ENCODE peak calls at places on chromosomes 4 and X, in seven cellular contexts. One of them, this sample, is unnamed.

GRCh38 chr4:3856604-3857204 is 90.5 kb downstream of the ADRA2C start:
- DNase-seq in SK-N-SH: no peak
- DNase-seq in HCT116: no peak
- DNase-seq in HepG2: no peak
- DNase-seq in H1: no peak
- DNase-seq in K562: no peak
- DNase-seq in GM12878: no peak
- DNase-seq in this sample: no peak

GRCh38 chr4:121642292-121642691 is 54.5 kb downstream of the ANXA5 start:
- DNase-seq in SK-N-SH: no peak
- DNase-seq in HCT116: no peak
- DNase-seq in HepG2: no peak
- DNase-seq in H1: no peak
- DNase-seq in K562: no peak
- DNase-seq in GM12878: no peak
- DNase-seq in this sample: no peak

GRCh38 chr4:121233982-121234381 is 69.9 kb upstream of the TNIP3 start:
- DNase-seq in SK-N-SH: no peak
- DNase-seq in HCT116: no peak
- DNase-seq in HepG2: no peak
- DNase-seq in H1: no peak
- DNase-seq in K562: no peak
- DNase-seq in GM12878: no peak
- DNase-seq in this sample: no peak

GRCh38 chr4:108365551-108365950 is 196.8 kb upstream of the LEF1 start:
- DNase-seq in SK-N-SH: no peak
- DNase-seq in HCT116: no peak
- DNase-seq in HepG2: no peak
- DNase-seq in H1: no peak
- DNase-seq in K562: peak
- DNase-seq in GM12878: no peak
- DNase-seq in this sample: no peak

GRCh38 chr4:99134586-99134985 is 9.5 kb downstream of the ADH4 start:
- DNase-seq in SK-N-SH: no peak
- DNase-seq in HCT116: no peak
- DNase-seq in HepG2: no peak
- DNase-seq in H1: no peak
- DNase-seq in K562: no peak
- DNase-seq in GM12878: no peak
- DNase-seq in this sample: no peak

GRCh38 chrX:7147431-7147977 is at the start of gene STS:
- DNase-seq in SK-N-SH: peak
- DNase-seq in HCT116: no peak
- DNase-seq in HepG2: no peak
- DNase-seq in H1: peak
- DNase-seq in K562: peak
- DNase-seq in GM12878: no peak
- DNase-seq in this sample: no peak

GRCh38 chr4:80361329-80361900 is 25.9 kb downstream of the CFAP299 start:
- DNase-seq in SK-N-SH: peak
- DNase-seq in HCT116: peak
- DNase-seq in HepG2: peak
- DNase-seq in H1: no peak
- DNase-seq in K562: peak
- DNase-seq in GM12878: no peak
- DNase-seq in this sample: no peak

GRCh38 chr4:40349561-40350198 is 14.5 kb downstream of the CHRNA9 start:
- DNase-seq in SK-N-SH: no peak
- DNase-seq in HCT116: no peak
- DNase-seq in HepG2: no peak
- DNase-seq in H1: no peak
- DNase-seq in K562: no peak
- DNase-seq in GM12878: no peak
- DNase-seq in this sample: no peak

GRCh38 chrX:26871967-26872366 is 591.2 kb downstream of the PPP4R3C start:
- DNase-seq in SK-N-SH: no peak
- DNase-seq in HCT116: no peak
- DNase-seq in HepG2: no peak
- DNase-seq in H1: no peak
- DNase-seq in K562: no peak
- DNase-seq in GM12878: no peak
- DNase-seq in this sample: no peak

GRCh38 chrX:43880439-43880838 is 1.8 kb downstream of the MAOB start:
- DNase-seq in SK-N-SH: no peak
- DNase-seq in HCT116: peak
- DNase-seq in HepG2: no peak
- DNase-seq in H1: no peak
- DNase-seq in K562: no peak
- DNase-seq in GM12878: no peak
- DNase-seq in this sample: no peak

GRCh38 chr4:110175634-110176033 is 22.8 kb downstream of the ELOVL6 start:
- DNase-seq in SK-N-SH: no peak
- DNase-seq in HCT116: no peak
- DNase-seq in HepG2: no peak
- DNase-seq in H1: no peak
- DNase-seq in K562: no peak
- DNase-seq in GM12878: no peak
- DNase-seq in this sample: no peak

GRCh38 chr4:109440948-109441347 is 7.3 kb downstream of the SEC24B start:
- DNase-seq in SK-N-SH: no peak
- DNase-seq in HCT116: no peak
- DNase-seq in HepG2: no peak
- DNase-seq in H1: no peak
- DNase-seq in K562: no peak
- DNase-seq in GM12878: no peak
- DNase-seq in this sample: no peak

GRCh38 chr4:121370729-121371325 is 10.0 kb downstream of the QRFPR start:
- DNase-seq in SK-N-SH: peak
- DNase-seq in HCT116: peak
- DNase-seq in HepG2: peak
- DNase-seq in H1: no peak
- DNase-seq in K562: peak
- DNase-seq in GM12878: no peak
- DNase-seq in this sample: peak

GRCh38 chr4:166886708-166887107 is 347.6 kb downstream of the SPOCK3 start:
- DNase-seq in SK-N-SH: no peak
- DNase-seq in HCT116: no peak
- DNase-seq in HepG2: no peak
- DNase-seq in H1: no peak
- DNase-seq in K562: no peak
- DNase-seq in GM12878: no peak
- DNase-seq in this sample: no peak

GRCh38 chrX:81377329-81377728 is 175.4 kb downstream of the SH3BGRL start:
- DNase-seq in SK-N-SH: peak
- DNase-seq in HCT116: no peak
- DNase-seq in HepG2: peak
- DNase-seq in H1: no peak
- DNase-seq in K562: peak
- DNase-seq in GM12878: no peak
- DNase-seq in this sample: peak

GRCh38 chr4:107740950-107741701 is 21.1 kb upstream of the PAPSS1 start:
- DNase-seq in SK-N-SH: no peak
- DNase-seq in HCT116: no peak
- DNase-seq in HepG2: no peak
- DNase-seq in H1: no peak
- DNase-seq in K562: no peak
- DNase-seq in GM12878: no peak
- DNase-seq in this sample: no peak

GRCh38 chr4:6280365-6280996 is 10.8 kb downstream of the WFS1 start:
- DNase-seq in SK-N-SH: no peak
- DNase-seq in HCT116: no peak
- DNase-seq in HepG2: no peak
- DNase-seq in H1: no peak
- DNase-seq in K562: no peak
- DNase-seq in GM12878: no peak
- DNase-seq in this sample: no peak

GRCh38 chr4:187366530-187367279 is 628.9 kb upstream of the ZFP42 start:
- DNase-seq in SK-N-SH: no peak
- DNase-seq in HCT116: no peak
- DNase-seq in HepG2: peak
- DNase-seq in H1: no peak
- DNase-seq in K562: no peak
- DNase-seq in GM12878: no peak
- DNase-seq in this sample: no peak

DNA sequence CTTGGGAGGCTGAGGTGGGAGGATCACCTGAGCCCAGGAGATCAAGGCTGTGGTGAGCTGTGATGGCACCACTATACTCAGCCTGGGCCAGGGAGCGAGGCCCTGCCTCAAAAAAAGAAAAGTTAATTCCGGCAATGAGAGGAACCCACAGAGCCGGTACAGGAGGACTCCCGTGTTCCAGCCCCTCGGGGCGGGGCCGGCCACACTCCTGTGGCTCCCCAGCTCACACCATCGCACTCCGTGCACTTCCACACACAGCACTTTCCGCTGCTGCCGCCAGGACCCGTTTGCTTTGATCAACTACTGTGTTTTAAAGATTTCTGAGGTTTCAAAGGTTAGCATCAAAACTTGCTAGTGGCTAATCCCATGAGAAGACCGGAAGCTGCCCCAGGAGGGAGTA is 171.7 kb downstream of the AFAP1 start:
- DNase-seq in SK-N-SH: no peak
- DNase-seq in HCT116: no peak
- DNase-seq in HepG2: no peak
- DNase-seq in H1: no peak
- DNase-seq in K562: no peak
- DNase-seq in GM12878: no peak
- DNase-seq in this sample: no peak
- H3K27ac ChIP-seq in SK-N-SH: no peak
- H3K27ac ChIP-seq in HCT116: no peak
- H3K27ac ChIP-seq in HepG2: no peak
- H3K27ac ChIP-seq in H1: no peak
- H3K27ac ChIP-seq in K562: no peak
- H3K27ac ChIP-seq in GM12878: no peak
- H3K27ac ChIP-seq in this sample: peak

GRCh38 chr4:48130100-48130499 is 4.0 kb downstream of the TXK start:
- DNase-seq in SK-N-SH: no peak
- DNase-seq in HCT116: no peak
- DNase-seq in HepG2: no peak
- DNase-seq in H1: no peak
- DNase-seq in K562: no peak
- DNase-seq in GM12878: no peak
- DNase-seq in this sample: no peak

GRCh38 chr4:48129307-48130014 is 4.6 kb downstream of the TXK start:
- DNase-seq in SK-N-SH: no peak
- DNase-seq in HCT116: no peak
- DNase-seq in HepG2: no peak
- DNase-seq in H1: no peak
- DNase-seq in K562: peak
- DNase-seq in GM12878: no peak
- DNase-seq in this sample: no peak

GRCh38 chr4:48126621-48127020 is 7.4 kb downstream of the TXK start:
- DNase-seq in SK-N-SH: no peak
- DNase-seq in HCT116: no peak
- DNase-seq in HepG2: no peak
- DNase-seq in H1: no peak
- DNase-seq in K562: peak
- DNase-seq in GM12878: no peak
- DNase-seq in this sample: no peak

GRCh38 chr4:48127231-48127881 is 6.7 kb downstream of the TXK start:
- DNase-seq in SK-N-SH: no peak
- DNase-seq in HCT116: no peak
- DNase-seq in HepG2: no peak
- DNase-seq in H1: no peak
- DNase-seq in K562: no peak
- DNase-seq in GM12878: no peak
- DNase-seq in this sample: no peak

GRCh38 chr4:48127882-48128394 is 6.1 kb downstream of the TXK start:
- DNase-seq in SK-N-SH: peak
- DNase-seq in HCT116: peak
- DNase-seq in HepG2: peak
- DNase-seq in H1: peak
- DNase-seq in K562: peak
- DNase-seq in GM12878: peak
- DNase-seq in this sample: peak
- TF ChIP-seq SIN3A in SK-N-SH: peak
- TF ChIP-seq SIN3A in HCT116: peak
- TF ChIP-seq SIN3A in HepG2: no peak
- TF ChIP-seq SIN3A in H1: no peak
- TF ChIP-seq SIN3A in K562: no peak
- TF ChIP-seq SIN3A in GM12878: no peak
- TF ChIP-seq SIN3A in this sample: no peak

DNA sequence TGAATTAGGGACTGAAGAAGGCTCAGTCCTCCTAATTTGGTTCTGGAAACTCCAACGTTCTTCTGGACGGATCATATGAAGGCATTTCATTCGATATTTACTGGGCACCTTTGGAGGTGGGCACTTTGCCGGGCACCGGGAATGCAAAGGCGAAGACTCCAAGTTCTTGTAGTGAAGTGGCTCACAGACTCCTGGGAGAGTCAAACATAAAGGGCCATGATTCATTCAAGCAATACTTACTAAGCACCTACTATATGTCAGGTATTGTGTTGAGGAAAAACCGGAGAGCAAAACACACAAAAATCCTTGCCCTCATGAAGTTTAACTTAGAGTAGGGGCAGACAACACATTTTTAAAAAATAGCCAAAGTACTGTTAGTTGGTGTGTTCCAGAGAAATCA is 17.0 kb upstream of the ERCC6L start:
- DNase-seq in SK-N-SH: no peak
- DNase-seq in HCT116: no peak
- DNase-seq in HepG2: no peak
- DNase-seq in H1: no peak
- DNase-seq in K562: no peak
- DNase-seq in GM12878: no peak
- DNase-seq in this sample: no peak
- H3K4me3 ChIP-seq in SK-N-SH: no peak
- H3K4me3 ChIP-seq in HCT116: no peak
- H3K4me3 ChIP-seq in HepG2: no peak
- H3K4me3 ChIP-seq in H1: no peak
- H3K4me3 ChIP-seq in K562: no peak
- H3K4me3 ChIP-seq in GM12878: no peak
- H3K4me3 ChIP-seq in this sample: no peak

GRCh38 chr4:97504713-97505112 is 638.6 kb downstream of the STPG2 start:
- DNase-seq in SK-N-SH: no peak
- DNase-seq in HCT116: no peak
- DNase-seq in HepG2: no peak
- DNase-seq in H1: no peak
- DNase-seq in K562: no peak
- DNase-seq in GM12878: no peak
- DNase-seq in this sample: no peak

DNA sequence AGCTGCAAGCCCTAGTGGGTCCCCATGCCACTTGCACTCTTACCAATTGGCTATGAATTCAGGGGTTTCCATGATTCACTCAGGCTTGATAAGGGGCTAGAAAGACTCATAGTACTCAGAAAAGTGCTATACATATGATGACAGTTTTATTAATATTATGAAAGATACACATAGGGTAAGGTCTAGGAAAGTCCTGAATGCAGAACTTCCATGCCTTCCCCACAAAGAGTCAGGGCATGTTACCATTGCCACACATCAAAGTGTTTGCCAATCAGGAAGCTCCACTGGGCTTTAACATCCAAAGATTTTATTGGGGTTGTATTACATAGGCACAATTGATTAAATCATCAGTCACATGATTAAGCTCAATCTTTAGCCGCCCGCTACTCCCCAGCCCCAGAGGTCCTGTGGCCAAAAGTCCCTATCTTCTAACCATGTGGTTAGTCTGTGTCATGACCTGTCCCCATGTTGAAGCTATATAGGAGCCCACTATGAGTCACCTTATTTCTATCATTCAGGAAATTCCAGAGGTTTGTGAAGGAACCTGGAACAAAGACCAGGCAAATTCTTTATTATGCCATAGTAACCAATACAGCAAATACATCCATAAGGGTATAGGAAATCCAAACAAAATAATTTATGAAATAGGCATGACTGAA is 635.6 kb downstream of the STPG2 start:
- DNase-seq in SK-N-SH: no peak
- DNase-seq in HCT116: no peak
- DNase-seq in HepG2: no peak
- DNase-seq in H1: no peak
- DNase-seq in K562: no peak
- DNase-seq in GM12878: no peak
- DNase-seq in this sample: no peak
- H3K27ac ChIP-seq in SK-N-SH: no peak
- H3K27ac ChIP-seq in HCT116: no peak
- H3K27ac ChIP-seq in HepG2: no peak
- H3K27ac ChIP-seq in H1: no peak
- H3K27ac ChIP-seq in K562: no peak
- H3K27ac ChIP-seq in GM12878: no peak
- H3K27ac ChIP-seq in this sample: no peak